ENCODE peak calls at places on chromosome 9, in nine cellular contexts. N is OCI-LY7, K is HepG2, G is heart right ventricle, R is body of pancreas, V is tibial artery, W is pancreas, I is right lobe of liver, B is spleen. L is an unnamed sample.

GRCh38 chr9:131888923-131889322 is 149.0 kb upstream of the RAPGEF1 start:
- DNase-seq in N (no peak), K (no peak), G (no peak), R (no peak), V (no peak), W (no peak), I (no peak), B (no peak), L (no peak)

GRCh38 chr9:112764837-112765236 is 14.3 kb downstream of the SNX30 start:
- DNase-seq in N (no peak), K (peak), G (no peak), R (peak), V (no peak), W (peak), I (no peak), B (no peak), L (no peak)

GRCh38 chr9:21565137-21565536 is 83.0 kb upstream of the IFNE start:
- DNase-seq in N (no peak), K (no peak), G (no peak), R (no peak), V (no peak), W (no peak), I (no peak), B (no peak), L (no peak)

GRCh38 chr9:92406506-92406905 is 2.1 kb upstream of the OGN start:
- DNase-seq in N (peak), K (no peak), G (peak), R (no peak), V (peak), W (no peak), I (peak), B (peak), L (no peak)

GRCh38 chr9:127129073-127129717 is 6.8 kb upstream of the ANGPTL2 start:
- DNase-seq in N (no peak), K (no peak), G (no peak), R (no peak), V (no peak), W (no peak), I (no peak), B (no peak), L (no peak)

GRCh38 chr9:130429831-130430230 is 14.9 kb upstream of the ASS1 start:
- DNase-seq in N (no peak), K (no peak), G (no peak), R (no peak), V (no peak), W (no peak), I (no peak), B (no peak), L (no peak)

GRCh38 chr9:25517701-25518100 is 160.5 kb downstream of the TUSC1 start:
- DNase-seq in N (no peak), K (no peak), G (no peak), R (no peak), V (no peak), W (no peak), I (no peak), B (no peak), L (no peak)

GRCh38 chr9:91502475-91502874 is 78.8 kb upstream of the NFIL3 start:
- DNase-seq in N (no peak), K (no peak), G (no peak), R (no peak), V (no peak), W (no peak), I (no peak), B (no peak), L (no peak)

GRCh38 chr9:26856413-26857032 is 36.1 kb downstream of the CAAP1 start:
- DNase-seq in N (peak), K (peak), G (no peak), R (no peak), V (no peak), W (no peak), I (no peak), B (no peak), L (no peak)

GRCh38 chr9:100317706-100318105 is 35.0 kb downstream of the TEX10 start:
- DNase-seq in N (no peak), K (no peak), G (no peak), R (no peak), V (no peak), W (no peak), I (no peak), B (no peak), L (no peak)

DNA sequence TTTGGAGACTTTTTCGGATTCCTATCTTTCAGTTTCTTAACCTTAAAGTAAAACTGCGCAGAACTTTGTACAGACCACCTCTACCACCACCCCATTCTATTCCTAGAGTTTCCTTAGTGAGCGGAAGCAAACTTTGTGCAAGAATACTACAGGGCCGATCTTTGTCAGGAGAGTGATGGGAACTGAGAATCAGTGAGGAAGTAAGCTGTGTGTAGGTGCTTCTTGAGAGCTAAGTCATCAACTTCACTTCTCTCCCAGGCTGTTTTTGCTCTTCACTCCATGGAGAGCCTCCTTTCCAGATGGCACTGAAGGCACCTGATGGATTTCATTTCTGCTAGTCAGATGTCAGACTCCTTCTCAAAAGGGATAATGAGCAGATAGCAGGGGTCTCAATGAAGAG is 127.3 kb downstream of the SPATA31D1 start:
- DNase-seq in N (peak), K (no peak), G (no peak), R (no peak), V (no peak), W (no peak), I (no peak), B (no peak), L (no peak)
- H3K27ac ChIP-seq in N (peak), K (no peak), G (no peak), R (no peak), V (no peak), W (no peak), I (no peak), B (no peak), L (no peak)

DNA sequence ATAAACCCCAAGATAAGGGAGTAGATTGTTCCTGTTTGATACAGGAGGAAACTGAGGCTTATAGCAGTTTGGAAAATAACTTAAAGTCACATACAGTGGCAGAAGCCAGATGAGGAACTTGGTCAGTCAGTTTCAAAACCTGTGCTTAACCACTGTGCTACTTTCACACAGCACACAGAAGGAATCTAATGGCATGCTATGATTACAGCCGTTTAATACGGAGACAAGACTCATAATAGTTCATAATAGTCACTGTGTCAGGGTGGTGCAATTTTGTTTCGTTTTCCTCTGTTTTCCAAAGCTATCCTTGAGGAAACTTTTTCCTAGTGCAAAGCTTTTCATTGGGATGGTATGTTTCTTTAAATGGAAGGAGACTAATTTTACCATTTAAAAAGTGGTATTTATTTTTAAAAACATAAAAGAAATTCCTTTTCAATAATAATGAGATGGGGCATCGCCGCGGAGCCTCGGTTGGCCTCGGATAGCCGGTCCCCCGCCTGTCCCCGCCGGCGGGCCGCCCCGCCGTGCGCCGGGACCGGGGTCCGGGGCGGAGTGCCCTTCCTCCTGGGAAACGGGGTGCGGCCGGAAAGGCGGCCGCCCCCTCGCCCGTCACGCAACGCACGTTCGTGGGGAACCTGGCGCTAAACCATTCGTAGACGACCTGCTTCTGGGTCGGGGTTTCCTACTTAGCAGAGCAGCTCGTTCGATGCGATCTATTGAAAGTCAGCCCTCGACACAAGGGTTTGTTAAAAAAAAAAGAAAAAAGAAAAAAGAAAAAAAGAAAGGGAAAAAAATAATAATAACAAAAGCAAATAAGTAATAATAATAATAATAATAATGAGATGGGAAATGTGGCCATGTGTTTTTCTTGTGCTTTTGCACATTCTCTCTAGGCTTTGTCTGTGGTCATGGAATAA is 112.6 kb downstream of the GCNT1 start:
- DNase-seq in N (peak), K (no peak), G (no peak), R (no peak), V (no peak), W (no peak), I (no peak), B (peak), L (no peak)
- H3K4me3 ChIP-seq in N (peak), K (no peak), G (peak), R (no peak), V (peak), W (peak), I (peak), B (peak), L (peak)

DNA sequence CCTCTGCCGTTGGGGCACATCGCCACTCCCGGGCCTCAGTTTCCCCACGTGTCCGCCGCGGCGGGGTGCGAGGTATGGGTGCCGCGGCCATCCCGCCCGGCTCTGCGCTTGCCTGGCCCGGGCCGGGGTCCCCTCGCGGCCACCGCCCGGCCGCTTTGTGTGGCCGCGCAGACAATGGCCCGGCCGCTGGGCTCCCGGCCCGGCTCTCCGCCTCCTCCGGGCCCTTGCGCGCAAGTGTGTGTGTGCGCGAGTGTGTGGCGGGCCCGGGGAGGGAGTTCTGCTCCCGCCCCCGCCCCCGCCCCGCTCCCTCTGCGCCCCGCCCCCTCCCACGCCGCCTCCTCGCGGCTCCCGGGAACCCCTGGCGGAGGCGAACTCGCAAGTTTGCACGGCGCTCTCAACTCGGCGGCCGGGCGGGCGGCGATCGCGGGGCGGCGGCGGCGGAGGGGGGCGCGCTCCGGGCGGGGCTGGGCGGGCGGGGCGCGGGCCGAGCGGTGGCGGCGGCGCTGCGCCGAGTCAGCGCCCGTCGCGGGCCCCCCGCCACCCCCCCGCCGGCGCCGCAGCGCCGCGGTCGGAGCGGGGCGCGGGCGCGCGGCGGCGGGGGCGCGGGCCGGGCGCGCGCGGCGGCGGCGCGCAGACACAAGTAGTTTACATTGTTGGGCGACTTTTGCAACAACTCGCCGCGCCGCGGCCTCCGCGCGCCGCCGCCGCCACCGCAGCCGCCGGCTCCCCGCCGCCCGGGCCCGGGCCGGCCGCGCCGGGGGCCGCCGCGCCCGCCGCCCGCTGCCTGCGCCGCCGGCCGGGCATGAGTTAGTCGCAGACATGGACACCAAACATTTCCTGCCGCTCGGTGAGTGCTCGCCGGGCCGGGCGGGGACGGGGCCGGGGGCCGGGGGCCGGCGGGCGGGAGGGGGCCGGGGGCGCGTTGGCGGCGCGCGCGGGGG is at the start of gene RXRA:
- DNase-seq in N (peak), K (peak), G (peak), R (peak), V (peak), W (peak), I (peak), B (peak), L (peak)
- TF ChIP-seq CTCF in N (no peak), K (peak), G (no peak), R (no peak), V (peak), W (no peak), I (peak), B (peak), L (no peak)

GRCh38 chr9:106451223-106451622 is 411.7 kb upstream of the ZNF462 start:
- DNase-seq in N (no peak), K (no peak), G (no peak), R (no peak), V (no peak), W (no peak), I (no peak), B (no peak), L (no peak)
- H3K27ac ChIP-seq in N (no peak), K (no peak), G (peak), R (no peak), V (no peak), W (no peak), I (no peak), B (no peak), L (no peak)

DNA sequence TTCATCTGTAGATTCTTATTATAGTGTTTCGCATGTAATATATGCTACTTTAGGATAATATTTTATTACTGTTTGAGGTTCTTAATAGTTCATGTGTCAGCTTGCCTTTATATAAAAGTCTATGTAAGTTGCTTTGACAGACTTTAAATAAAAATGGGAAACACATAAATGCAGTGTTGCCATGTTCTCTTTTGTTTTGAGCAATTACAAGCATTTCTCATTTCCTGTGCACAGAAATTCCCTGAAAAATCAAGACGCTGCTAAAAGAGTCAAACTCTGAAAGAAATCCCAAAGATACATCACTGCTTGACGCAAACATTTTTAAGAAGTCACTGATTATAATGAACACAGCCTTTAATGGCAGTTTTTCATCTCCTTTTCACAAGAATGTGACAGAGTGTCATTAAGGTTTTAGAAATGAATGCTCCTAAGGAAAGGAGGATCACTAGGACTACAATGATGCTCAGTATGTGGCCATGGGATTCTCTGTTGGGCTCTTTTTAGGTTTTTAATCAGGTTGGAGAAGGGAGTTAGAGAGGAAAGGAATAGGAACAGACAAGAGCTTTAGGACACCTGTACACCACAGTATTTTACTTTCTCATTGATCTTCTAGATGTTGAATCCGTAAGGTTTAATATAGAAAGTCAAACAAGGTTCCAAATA is 29.4 kb downstream of the ZCCHC7 start:
- DNase-seq in N (no peak), K (no peak), G (no peak), R (no peak), V (no peak), W (no peak), I (no peak), B (no peak), L (no peak)
- H3K4me3 ChIP-seq in N (no peak), K (no peak), G (no peak), R (no peak), V (no peak), W (no peak), I (no peak), B (no peak), L (no peak)

DNA sequence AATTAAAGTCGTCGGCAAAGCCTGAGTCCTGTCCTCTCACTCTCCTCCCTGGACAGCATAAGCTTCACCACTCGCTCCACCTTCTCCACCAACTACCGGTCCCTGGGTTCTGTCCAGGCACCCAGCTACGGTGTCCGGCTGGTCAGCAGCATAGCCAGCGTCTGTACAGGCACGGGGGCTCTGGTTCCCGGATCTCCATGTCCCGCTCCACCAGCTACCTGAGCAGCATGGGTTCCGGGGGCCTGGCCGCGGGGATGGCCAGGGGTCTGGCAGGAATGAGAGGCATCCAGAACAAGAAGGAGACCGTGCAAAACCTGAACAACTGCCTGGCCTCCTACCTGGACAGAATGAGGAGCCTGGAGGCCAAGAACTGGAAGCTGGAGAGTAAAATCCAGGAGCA is 1.7 kb upstream of the XPA start:
- DNase-seq in N (no peak), K (no peak), G (no peak), R (no peak), V (no peak), W (no peak), I (no peak), B (peak), L (no peak)
- TF ChIP-seq CTCF in N (no peak), K (no peak), G (no peak), R (no peak), V (no peak), W (no peak), I (no peak), B (no peak), L (no peak)

DNA sequence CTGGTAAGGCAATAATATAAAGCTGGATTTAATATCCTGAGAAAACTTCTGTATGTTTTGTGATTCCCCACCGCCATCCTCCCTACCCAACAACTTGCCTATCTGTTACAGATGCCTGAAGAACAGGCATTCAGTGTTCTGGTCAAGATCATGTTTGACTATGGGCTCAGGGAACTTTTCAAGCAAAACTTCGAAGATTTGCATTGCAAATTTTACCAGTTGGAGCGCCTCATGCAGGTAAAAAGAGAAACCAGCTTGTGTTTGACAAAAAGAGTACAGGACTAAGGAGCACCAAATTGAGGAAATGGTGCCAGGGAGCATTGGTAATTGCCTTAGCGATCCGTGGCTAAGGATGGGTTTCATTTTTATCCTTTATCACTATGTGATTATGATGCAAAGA is 40.0 kb downstream of the GPR21 start:
- DNase-seq in N (no peak), K (no peak), G (no peak), R (no peak), V (no peak), W (no peak), I (no peak), B (no peak), L (no peak)
- H3K27ac ChIP-seq in N (no peak), K (no peak), G (peak), R (no peak), V (peak), W (no peak), I (no peak), B (no peak), L (no peak)

DNA sequence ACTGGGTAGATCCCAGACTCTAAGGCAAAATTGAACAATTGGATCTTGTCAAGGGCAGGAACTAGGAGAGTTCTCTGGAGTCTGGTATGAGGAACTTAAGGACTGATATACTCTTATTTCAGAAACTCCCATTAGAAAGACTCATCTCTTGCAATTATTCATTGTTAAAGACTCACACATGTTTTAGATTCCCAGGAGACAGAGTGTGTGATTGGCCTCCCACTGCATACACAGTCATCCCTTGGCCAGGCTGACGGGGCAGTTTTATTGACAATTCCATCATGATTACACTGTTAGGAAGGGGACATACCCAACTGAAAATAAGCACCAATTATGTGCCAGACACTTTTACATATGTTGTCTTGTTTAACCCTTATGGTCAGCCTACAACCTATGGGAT is 347.2 kb downstream of the DMAC1 start:
- DNase-seq in N (no peak), K (no peak), G (no peak), R (no peak), V (no peak), W (no peak), I (no peak), B (no peak), L (no peak)
- H3K4me3 ChIP-seq in N (no peak), K (no peak), G (no peak), R (no peak), V (no peak), W (no peak), I (no peak), B (no peak), L (no peak)

DNA sequence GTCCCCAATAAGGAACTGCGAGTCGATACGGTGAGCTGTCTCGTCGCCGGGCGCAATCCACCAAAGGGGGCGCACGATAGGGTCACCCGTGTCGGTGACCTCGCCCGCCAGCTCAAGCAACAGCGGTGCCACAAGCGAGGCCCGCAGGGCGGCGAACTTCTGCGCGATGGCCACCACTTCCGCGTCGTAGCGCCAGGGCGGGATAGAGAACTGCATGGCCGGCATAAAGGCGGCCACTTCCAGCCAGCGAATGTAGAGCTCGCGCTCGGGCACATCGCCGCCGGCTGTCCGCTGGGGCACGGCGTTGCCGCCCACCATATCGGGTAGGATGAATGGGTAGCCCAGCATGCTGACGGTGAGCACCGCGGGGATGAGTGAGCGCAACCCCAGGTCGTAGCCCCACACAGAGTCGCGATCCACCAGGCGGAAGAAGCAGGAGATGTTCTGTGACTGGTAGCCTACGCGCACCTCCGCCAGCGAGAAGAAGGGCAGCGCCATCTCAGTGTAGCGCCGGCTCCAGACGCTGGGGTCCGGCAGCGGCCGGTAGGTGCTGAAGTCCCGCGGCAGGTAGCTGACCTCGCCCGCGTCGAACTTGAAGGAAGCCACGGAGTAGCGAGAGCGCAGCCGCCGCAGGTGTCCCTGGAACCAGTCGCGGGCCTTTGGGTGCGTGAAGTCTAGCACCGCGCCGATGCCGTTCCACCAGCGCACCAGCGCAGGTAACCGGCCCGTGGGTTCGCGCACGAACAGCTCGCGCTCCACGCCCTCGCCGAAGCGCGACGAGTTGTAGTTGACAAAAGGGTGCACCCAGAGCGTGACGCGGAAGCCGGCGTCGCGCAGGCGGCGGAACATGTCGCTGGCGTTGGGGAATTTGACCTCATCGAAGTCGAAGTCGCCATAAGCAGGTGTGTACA is 5.5 kb downstream of the MYORG start:
- DNase-seq in N (no peak), K (no peak), G (no peak), R (no peak), V (no peak), W (no peak), I (no peak), B (no peak), L (no peak)
- TF ChIP-seq CTCF in N (no peak), K (no peak), G (no peak), R (no peak), V (no peak), W (no peak), I (no peak), B (no peak), L (no peak)